ENCODE peak calls at places on chromosomes 5 and 9, in ten cellular contexts. One of them, this sample, is unnamed. For H3K9me3, the result is how much of the 10 kb centered on the place peaks cover.

GRCh38 chr5:51279983-51280382 is 103.3 kb upstream of the ISL1 start:
- DNase-seq in heart left ventricle: no peak
- DNase-seq in hepatocyte: peak
- DNase-seq in RWPE2: no peak
- DNase-seq in ovary: no peak
- DNase-seq in mesenchymal stem cell: peak
- DNase-seq in PC-3: no peak
- DNase-seq in suprapubic skin: no peak
- DNase-seq in CD8-positive, alpha-beta memory T cell: no peak
- DNase-seq in GM23248: no peak
- DNase-seq in this sample: no peak

GRCh38 chr5:53359906-53360305 is 120.5 kb upstream of the FST start:
- DNase-seq in heart left ventricle: no peak
- DNase-seq in hepatocyte: no peak
- DNase-seq in RWPE2: no peak
- DNase-seq in ovary: no peak
- DNase-seq in mesenchymal stem cell: no peak
- DNase-seq in PC-3: peak
- DNase-seq in suprapubic skin: no peak
- DNase-seq in CD8-positive, alpha-beta memory T cell: no peak
- DNase-seq in GM23248: no peak
- DNase-seq in this sample: no peak

GRCh38 chr5:138926688-138927448 is 51.7 kb upstream of the LRRTM2 start:
- DNase-seq in heart left ventricle: no peak
- DNase-seq in hepatocyte: no peak
- DNase-seq in RWPE2: no peak
- DNase-seq in ovary: no peak
- DNase-seq in mesenchymal stem cell: no peak
- DNase-seq in PC-3: no peak
- DNase-seq in suprapubic skin: no peak
- DNase-seq in CD8-positive, alpha-beta memory T cell: no peak
- DNase-seq in GM23248: no peak
- DNase-seq in this sample: no peak

GRCh38 chr9:65405253-65405652 is 120.2 kb upstream of the FOXD4L5 start:
- DNase-seq in heart left ventricle: no peak
- DNase-seq in hepatocyte: no peak
- DNase-seq in RWPE2: no peak
- DNase-seq in ovary: no peak
- DNase-seq in mesenchymal stem cell: no peak
- DNase-seq in PC-3: no peak
- DNase-seq in suprapubic skin: no peak
- DNase-seq in CD8-positive, alpha-beta memory T cell: no peak
- DNase-seq in GM23248: no peak
- DNase-seq in this sample: no peak

GRCh38 chr9:130856474-130856873 is 21.4 kb downstream of the ABL1 start:
- DNase-seq in heart left ventricle: no peak
- DNase-seq in hepatocyte: no peak
- DNase-seq in RWPE2: no peak
- DNase-seq in ovary: no peak
- DNase-seq in mesenchymal stem cell: no peak
- DNase-seq in PC-3: no peak
- DNase-seq in suprapubic skin: peak
- DNase-seq in CD8-positive, alpha-beta memory T cell: no peak
- DNase-seq in GM23248: no peak
- DNase-seq in this sample: no peak

GRCh38 chr9:84773023-84773422 is 103.5 kb downstream of the NTRK2 start:
- DNase-seq in heart left ventricle: no peak
- DNase-seq in hepatocyte: no peak
- DNase-seq in RWPE2: no peak
- DNase-seq in ovary: no peak
- DNase-seq in mesenchymal stem cell: no peak
- DNase-seq in PC-3: no peak
- DNase-seq in suprapubic skin: no peak
- DNase-seq in CD8-positive, alpha-beta memory T cell: no peak
- DNase-seq in GM23248: peak
- DNase-seq in this sample: no peak

GRCh38 chr5:58360794-58361193 is 99.1 kb downstream of the PLK2 start:
- DNase-seq in heart left ventricle: no peak
- DNase-seq in hepatocyte: no peak
- DNase-seq in RWPE2: no peak
- DNase-seq in ovary: no peak
- DNase-seq in mesenchymal stem cell: no peak
- DNase-seq in PC-3: no peak
- DNase-seq in suprapubic skin: no peak
- DNase-seq in CD8-positive, alpha-beta memory T cell: no peak
- DNase-seq in GM23248: no peak
- DNase-seq in this sample: no peak

GRCh38 chr5:150632305-150633160 is 7.9 kb upstream of the SYNPO start:
- DNase-seq in heart left ventricle: peak
- DNase-seq in hepatocyte: no peak
- DNase-seq in RWPE2: no peak
- DNase-seq in ovary: no peak
- DNase-seq in mesenchymal stem cell: peak
- DNase-seq in PC-3: no peak
- DNase-seq in suprapubic skin: no peak
- DNase-seq in CD8-positive, alpha-beta memory T cell: no peak
- DNase-seq in GM23248: peak
- DNase-seq in this sample: no peak

GRCh38 chr9:91234523-91234922 is 127.2 kb downstream of the AUH start:
- DNase-seq in heart left ventricle: no peak
- DNase-seq in hepatocyte: no peak
- DNase-seq in RWPE2: no peak
- DNase-seq in ovary: no peak
- DNase-seq in mesenchymal stem cell: peak
- DNase-seq in PC-3: no peak
- DNase-seq in suprapubic skin: no peak
- DNase-seq in CD8-positive, alpha-beta memory T cell: no peak
- DNase-seq in GM23248: no peak
- DNase-seq in this sample: no peak

GRCh38 chr9:7341571-7341970 is 458.0 kb downstream of the DMAC1 start:
- DNase-seq in heart left ventricle: no peak
- DNase-seq in hepatocyte: no peak
- DNase-seq in RWPE2: no peak
- DNase-seq in ovary: no peak
- DNase-seq in mesenchymal stem cell: no peak
- DNase-seq in PC-3: no peak
- DNase-seq in suprapubic skin: no peak
- DNase-seq in CD8-positive, alpha-beta memory T cell: no peak
- DNase-seq in GM23248: no peak
- DNase-seq in this sample: no peak

GRCh38 chr5:148120317-148120716 is 48.0 kb upstream of the SPINK14 start:
- DNase-seq in heart left ventricle: no peak
- DNase-seq in hepatocyte: no peak
- DNase-seq in RWPE2: no peak
- DNase-seq in ovary: no peak
- DNase-seq in mesenchymal stem cell: no peak
- DNase-seq in PC-3: peak
- DNase-seq in suprapubic skin: no peak
- DNase-seq in CD8-positive, alpha-beta memory T cell: no peak
- DNase-seq in GM23248: no peak
- DNase-seq in this sample: no peak

GRCh38 chr5:176394881-176395675 is 6.5 kb downstream of the HIGD2A start:
- DNase-seq in heart left ventricle: peak
- DNase-seq in hepatocyte: peak
- DNase-seq in RWPE2: no peak
- DNase-seq in ovary: peak
- DNase-seq in mesenchymal stem cell: no peak
- DNase-seq in PC-3: no peak
- DNase-seq in suprapubic skin: no peak
- DNase-seq in CD8-positive, alpha-beta memory T cell: no peak
- DNase-seq in GM23248: no peak
- DNase-seq in this sample: peak

GRCh38 chr9:128285033-128285784 is 9.1 kb downstream of the SWI5 start:
- DNase-seq in heart left ventricle: no peak
- DNase-seq in hepatocyte: no peak
- DNase-seq in RWPE2: no peak
- DNase-seq in ovary: no peak
- DNase-seq in mesenchymal stem cell: no peak
- DNase-seq in PC-3: no peak
- DNase-seq in suprapubic skin: no peak
- DNase-seq in CD8-positive, alpha-beta memory T cell: no peak
- DNase-seq in GM23248: no peak
- DNase-seq in this sample: no peak

GRCh38 chr5:134114886-134115805 is 665 bp downstream of the TCF7 start:
- DNase-seq in heart left ventricle: no peak
- DNase-seq in hepatocyte: peak
- DNase-seq in RWPE2: no peak
- DNase-seq in ovary: peak
- DNase-seq in mesenchymal stem cell: no peak
- DNase-seq in PC-3: no peak
- DNase-seq in suprapubic skin: no peak
- DNase-seq in CD8-positive, alpha-beta memory T cell: peak
- DNase-seq in GM23248: peak
- DNase-seq in this sample: no peak

GRCh38 chr9:116791314-116791713 is 104.2 kb downstream of the TRIM32 start:
- DNase-seq in heart left ventricle: no peak
- DNase-seq in hepatocyte: no peak
- DNase-seq in RWPE2: no peak
- DNase-seq in ovary: no peak
- DNase-seq in mesenchymal stem cell: peak
- DNase-seq in PC-3: no peak
- DNase-seq in suprapubic skin: no peak
- DNase-seq in CD8-positive, alpha-beta memory T cell: no peak
- DNase-seq in GM23248: no peak
- DNase-seq in this sample: no peak

GRCh38 chr9:76414656-76415055 is 20.4 kb upstream of the RFK start:
- DNase-seq in heart left ventricle: no peak
- DNase-seq in hepatocyte: no peak
- DNase-seq in RWPE2: no peak
- DNase-seq in ovary: no peak
- DNase-seq in mesenchymal stem cell: no peak
- DNase-seq in PC-3: peak
- DNase-seq in suprapubic skin: no peak
- DNase-seq in CD8-positive, alpha-beta memory T cell: no peak
- DNase-seq in GM23248: no peak
- DNase-seq in this sample: no peak

GRCh38 chr5:149636861-149637246 is 55.6 kb downstream of the ARHGEF37 start:
- DNase-seq in heart left ventricle: no peak
- DNase-seq in hepatocyte: peak
- DNase-seq in RWPE2: no peak
- DNase-seq in ovary: peak
- DNase-seq in mesenchymal stem cell: peak
- DNase-seq in PC-3: peak
- DNase-seq in suprapubic skin: no peak
- DNase-seq in CD8-positive, alpha-beta memory T cell: peak
- DNase-seq in GM23248: peak
- DNase-seq in this sample: no peak

GRCh38 chr5:165130656-165131055 is 1625.2 kb downstream of the MAT2B start:
- DNase-seq in heart left ventricle: no peak
- DNase-seq in hepatocyte: no peak
- DNase-seq in RWPE2: no peak
- DNase-seq in ovary: no peak
- DNase-seq in mesenchymal stem cell: no peak
- DNase-seq in PC-3: no peak
- DNase-seq in suprapubic skin: no peak
- DNase-seq in CD8-positive, alpha-beta memory T cell: no peak
- DNase-seq in GM23248: no peak
- DNase-seq in this sample: no peak
- H3K9me3 ChIP-seq in heart left ventricle: under half
- H3K9me3 ChIP-seq in hepatocyte: under half
- H3K9me3 ChIP-seq in RWPE2: under half
- H3K9me3 ChIP-seq in ovary: under half
- H3K9me3 ChIP-seq in mesenchymal stem cell: under half
- H3K9me3 ChIP-seq in PC-3: under half
- H3K9me3 ChIP-seq in suprapubic skin: under half
- H3K9me3 ChIP-seq in CD8-positive, alpha-beta memory T cell: under half
- H3K9me3 ChIP-seq in GM23248: under half
- H3K9me3 ChIP-seq in this sample: under half

GRCh38 chr9:120942186-120943001 is 15.8 kb upstream of the TRAF1 start:
- DNase-seq in heart left ventricle: no peak
- DNase-seq in hepatocyte: no peak
- DNase-seq in RWPE2: no peak
- DNase-seq in ovary: no peak
- DNase-seq in mesenchymal stem cell: no peak
- DNase-seq in PC-3: peak
- DNase-seq in suprapubic skin: no peak
- DNase-seq in CD8-positive, alpha-beta memory T cell: no peak
- DNase-seq in GM23248: peak
- DNase-seq in this sample: no peak
- H3K27ac ChIP-seq in heart left ventricle: no peak
- H3K27ac ChIP-seq in hepatocyte: peak
- H3K27ac ChIP-seq in RWPE2: peak
- H3K27ac ChIP-seq in ovary: no peak
- H3K27ac ChIP-seq in mesenchymal stem cell: no peak
- H3K27ac ChIP-seq in PC-3: peak
- H3K27ac ChIP-seq in suprapubic skin: peak
- H3K27ac ChIP-seq in CD8-positive, alpha-beta memory T cell: no peak
- H3K27ac ChIP-seq in GM23248: no peak
- H3K27ac ChIP-seq in this sample: peak

GRCh38 chr9:4742246-4742645 is 1.2 kb upstream of the AK3 start:
- DNase-seq in heart left ventricle: no peak
- DNase-seq in hepatocyte: no peak
- DNase-seq in RWPE2: no peak
- DNase-seq in ovary: no peak
- DNase-seq in mesenchymal stem cell: no peak
- DNase-seq in PC-3: peak
- DNase-seq in suprapubic skin: no peak
- DNase-seq in CD8-positive, alpha-beta memory T cell: no peak
- DNase-seq in GM23248: peak
- DNase-seq in this sample: no peak

GRCh38 chr9:4741365-4742031 is 496 bp upstream of the AK3 start:
- DNase-seq in heart left ventricle: peak
- DNase-seq in hepatocyte: peak
- DNase-seq in RWPE2: no peak
- DNase-seq in ovary: peak
- DNase-seq in mesenchymal stem cell: peak
- DNase-seq in PC-3: peak
- DNase-seq in suprapubic skin: peak
- DNase-seq in CD8-positive, alpha-beta memory T cell: peak
- DNase-seq in GM23248: peak
- DNase-seq in this sample: peak

GRCh38 chr9:4740373-4740622 is 704 bp downstream of the AK3 start:
- DNase-seq in heart left ventricle: no peak
- DNase-seq in hepatocyte: no peak
- DNase-seq in RWPE2: no peak
- DNase-seq in ovary: no peak
- DNase-seq in mesenchymal stem cell: peak
- DNase-seq in PC-3: peak
- DNase-seq in suprapubic skin: no peak
- DNase-seq in CD8-positive, alpha-beta memory T cell: no peak
- DNase-seq in GM23248: no peak
- DNase-seq in this sample: no peak

GRCh38 chr9:4739587-4740372 is 1.2 kb downstream of the AK3 start:
- DNase-seq in heart left ventricle: no peak
- DNase-seq in hepatocyte: peak
- DNase-seq in RWPE2: no peak
- DNase-seq in ovary: no peak
- DNase-seq in mesenchymal stem cell: peak
- DNase-seq in PC-3: peak
- DNase-seq in suprapubic skin: no peak
- DNase-seq in CD8-positive, alpha-beta memory T cell: no peak
- DNase-seq in GM23248: peak
- DNase-seq in this sample: no peak

GRCh38 chr9:4740623-4741364 is at the start of gene AK3:
- DNase-seq in heart left ventricle: peak
- DNase-seq in hepatocyte: peak
- DNase-seq in RWPE2: peak
- DNase-seq in ovary: peak
- DNase-seq in mesenchymal stem cell: peak
- DNase-seq in PC-3: peak
- DNase-seq in suprapubic skin: peak
- DNase-seq in CD8-positive, alpha-beta memory T cell: peak
- DNase-seq in GM23248: peak
- DNase-seq in this sample: peak
- H3K4me3 ChIP-seq in heart left ventricle: peak
- H3K4me3 ChIP-seq in hepatocyte: peak
- H3K4me3 ChIP-seq in RWPE2: peak
- H3K4me3 ChIP-seq in ovary: peak
- H3K4me3 ChIP-seq in mesenchymal stem cell: peak
- H3K4me3 ChIP-seq in PC-3: peak
- H3K4me3 ChIP-seq in suprapubic skin: peak
- H3K4me3 ChIP-seq in CD8-positive, alpha-beta memory T cell: peak
- H3K4me3 ChIP-seq in GM23248: peak
- H3K4me3 ChIP-seq in this sample: peak

GRCh38 chr9:96817973-96818372 is 36.3 kb downstream of the ZNF782 start:
- DNase-seq in heart left ventricle: no peak
- DNase-seq in hepatocyte: no peak
- DNase-seq in RWPE2: no peak
- DNase-seq in ovary: no peak
- DNase-seq in mesenchymal stem cell: no peak
- DNase-seq in PC-3: no peak
- DNase-seq in suprapubic skin: no peak
- DNase-seq in CD8-positive, alpha-beta memory T cell: no peak
- DNase-seq in GM23248: no peak
- DNase-seq in this sample: no peak
- H3K9me3 ChIP-seq in heart left ventricle: half or more
- H3K9me3 ChIP-seq in hepatocyte: half or more
- H3K9me3 ChIP-seq in RWPE2: under half
- H3K9me3 ChIP-seq in ovary: under half
- H3K9me3 ChIP-seq in mesenchymal stem cell: half or more
- H3K9me3 ChIP-seq in PC-3: half or more
- H3K9me3 ChIP-seq in suprapubic skin: half or more
- H3K9me3 ChIP-seq in CD8-positive, alpha-beta memory T cell: half or more
- H3K9me3 ChIP-seq in GM23248: under half
- H3K9me3 ChIP-seq in this sample: half or more

This sample was measured in left ventricle myocardium inferior.